ENCODE peak calls at places on chromosomes 6 and 20, in six cellular contexts. N is NCI-H146, T is A172, Q is psoas muscle, W is ascending aorta, F is NCI-H460. I is an unnamed sample.

GRCh38 chr20:63897978-63898561 is 3.1 kb downstream of the DNAJC5 start:
- DNase-seq in F (no peak), N (no peak), Q (no peak), W (no peak), T (no peak), I (no peak)

GRCh38 chr6:31740397-31741223 is 805 bp downstream of the MSH5 start:
- DNase-seq in W (no peak), Q (no peak), F (no peak), T (no peak), N (no peak), I (no peak)

GRCh38 chr6:49462599-49462926 is 490 bp downstream of the MMUT start:
- DNase-seq in F (no peak), W (no peak), N (no peak), T (no peak), Q (no peak), I (no peak)

GRCh38 chr6:84774174-84775158 is 10.1 kb upstream of the TBX18 start:
- DNase-seq in T (no peak), F (peak), Q (peak), W (peak), N (no peak), I (peak)

GRCh38 chr6:166825553-166826145 is 130.7 kb downstream of the RNASET2 start:
- DNase-seq in N (no peak), T (peak), F (no peak), Q (no peak), W (no peak), I (no peak)

GRCh38 chr6:37738216-37738615 is 40.5 kb upstream of the MDGA1 start:
- DNase-seq in F (no peak), W (no peak), T (no peak), Q (no peak), N (no peak), I (no peak)

GRCh38 chr20:3738109-3739053 is 5.9 kb downstream of the HSPA12B start:
- DNase-seq in Q (no peak), T (no peak), W (no peak), F (no peak), N (no peak), I (no peak)

GRCh38 chr6:155103816-155104366 is 108.8 kb downstream of the TIAM2 start:
- DNase-seq in N (no peak), W (no peak), F (no peak), T (no peak), Q (no peak), I (no peak)

GRCh38 chr6:38755207-38755606 is 40.1 kb downstream of the DNAH8 start:
- DNase-seq in T (no peak), N (no peak), Q (no peak), W (no peak), F (no peak), I (no peak)

GRCh38 chr6:90311569-90311968 is 14.9 kb upstream of the BACH2 start:
- DNase-seq in W (no peak), F (no peak), T (no peak), Q (no peak), N (no peak), I (no peak)

GRCh38 chr6:33927551-33927950 is 123.7 kb upstream of the MLN start:
- DNase-seq in N (no peak), T (no peak), Q (no peak), W (no peak), F (no peak), I (no peak)

GRCh38 chr20:39855799-39856198 is 833.2 kb downstream of the MAFB start:
- DNase-seq in W (no peak), N (no peak), F (no peak), Q (no peak), T (peak), I (no peak)

GRCh38 chr6:26172496-26172958 is 85.3 kb downstream of the HFE start:
- DNase-seq in W (no peak), Q (no peak), N (peak), F (no peak), T (peak), I (no peak)